ENCODE peak calls at places on chromosomes 16 and 17, in ten cellular contexts. M is stimulated activated CD4-positive, alpha-beta T cell treated with anti-CD3 and anti-CD28 coated beads, Interleukin-1b, Interleukin-23, amount 100 ng/mL, for 24 hours; K is activated T-cell treated with anti-CD3 and anti-CD28 coated beads for 1 hour; C is activated naive CD4-positive, alpha-beta T cell; R is fibroblast of the aortic adventitia; V is WTC11; Q is thoracic aorta; Y is mucosa of descending colon; E is substantia nigra; O is stimulated activated naive CD8-positive, alpha-beta T cell treated with anti-CD3 and anti-CD28 coated beads, Interleukin-15, Interleukin-2, amounts not matched to agents 100 U/mL and 50 U/mL, for 24 hours. H is an unnamed sample.
A peak's percentile ranks its signal among the peaks of the same experiment; 100 is the strongest.

GRCh38 chr16:71474864-71475263 is 12.8 kb upstream of the ZNF23 start:
- DNase-seq in M (no peak), K (no peak), C (no peak), R (peak; percentile 63), V (no peak), Q (no peak), Y (no peak), E (no peak), O (no peak), H (no peak)

GRCh38 chr16:68656771-68657170 is 11.7 kb downstream of the CDH3 start:
- DNase-seq in M (no peak), K (no peak), C (no peak), R (no peak), V (no peak), Q (no peak), Y (no peak), E (no peak), O (no peak), H (no peak)

GRCh38 chr17:15456972-15457722 is 10.3 kb downstream of the CDRT4 start:
- DNase-seq in M (no peak), K (no peak), C (no peak), R (peak; percentile 92), V (no peak), Q (no peak), Y (peak; percentile 29), E (peak; percentile 59), O (no peak), H (no peak)

GRCh38 chr17:42928714-42929496 is 28.3 kb downstream of the G6PC1 start:
- DNase-seq in M (no peak), K (no peak), C (no peak), R (peak; percentile 94), V (peak; percentile 32), Q (peak; percentile 6), Y (peak; percentile 58), E (no peak), O (peak; percentile 37), H (peak; percentile 93)

GRCh38 chr17:75241996-75242460 is 19.4 kb downstream of the GGA3 start:
- DNase-seq in M (no peak), K (no peak), C (no peak), R (peak; percentile 83), V (no peak), Q (no peak), Y (no peak), E (no peak), O (no peak), H (no peak)

GRCh38 chr16:353404-354285 is 1.1 kb upstream of the AXIN1 start:
- DNase-seq in M (no peak), K (no peak), C (no peak), R (no peak), V (no peak), Q (no peak), Y (peak; percentile 40), E (no peak), O (no peak), H (no peak)

GRCh38 chr17:65049085-65049756 is 7.3 kb downstream of the GNA13 start:
- DNase-seq in M (no peak), K (no peak), C (no peak), R (no peak), V (no peak), Q (no peak), Y (no peak), E (no peak), O (no peak), H (no peak)

GRCh38 chr16:15032547-15033308 is 23.1 kb downstream of the NTAN1 start:
- DNase-seq in M (no peak), K (no peak), C (no peak), R (no peak), V (no peak), Q (no peak), Y (no peak), E (no peak), O (no peak), H (no peak)

GRCh38 chr16:15775663-15776304 is 81.0 kb downstream of the MYH11 start:
- DNase-seq in M (no peak), K (no peak), C (no peak), R (peak; percentile 50), V (no peak), Q (no peak), Y (no peak), E (no peak), O (no peak), H (no peak)

GRCh38 chr17:163514-164103 is 17.8 kb downstream of the DOC2B start:
- DNase-seq in M (no peak), K (no peak), C (no peak), R (no peak), V (peak; percentile 53), Q (no peak), Y (no peak), E (no peak), O (no peak), H (no peak)

GRCh38 chr17:82913304-82914043 is 73.7 kb upstream of the ZNF750 start:
- DNase-seq in M (no peak), K (no peak), C (no peak), R (no peak), V (no peak), Q (no peak), Y (no peak), E (no peak), O (no peak), H (no peak)

GRCh38 chr16:4728676-4729075 is 5.4 kb downstream of the ANKS3 start:
- DNase-seq in M (no peak), K (no peak), C (no peak), R (no peak), V (no peak), Q (no peak), Y (no peak), E (no peak), O (no peak), H (no peak)

GRCh38 chr17:30000001-30000754 is 58.7 kb downstream of the EFCAB5 start:
- DNase-seq in M (no peak), K (no peak), C (no peak), R (peak; percentile 37), V (no peak), Q (no peak), Y (no peak), E (no peak), O (no peak), H (no peak)

GRCh38 chr17:66625321-66625767 is 209.6 kb upstream of the CACNG5 start:
- DNase-seq in M (no peak), K (no peak), C (no peak), R (peak; percentile 58), V (no peak), Q (no peak), Y (no peak), E (no peak), O (no peak), H (no peak)

GRCh38 chr17:70886648-70887047 is 717.3 kb downstream of the KCNJ2 start:
- DNase-seq in M (no peak), K (no peak), C (no peak), R (no peak), V (no peak), Q (no peak), Y (no peak), E (no peak), O (no peak), H (no peak)

GRCh38 chr17:7122386-7122785 is 7.8 kb upstream of the ASGR2 start:
- DNase-seq in M (no peak), K (no peak), C (no peak), R (peak; percentile 71), V (no peak), Q (no peak), Y (no peak), E (no peak), O (no peak), H (no peak)

GRCh38 chr17:41382396-41382795 is 290 bp upstream of the KRT34 start:
- DNase-seq in M (no peak), K (no peak), C (no peak), R (peak; percentile 31), V (no peak), Q (no peak), Y (no peak), E (no peak), O (no peak), H (no peak)

GRCh38 chr17:47704116-47704515 is 10.2 kb downstream of the TBKBP1 start:
- DNase-seq in M (no peak), K (no peak), C (no peak), R (no peak), V (no peak), Q (no peak), Y (no peak), E (no peak), O (peak; percentile 51), H (no peak)

GRCh38 chr17:7114241-7114874 is at the start of gene ASGR2:
- DNase-seq in M (no peak), K (no peak), C (no peak), R (no peak), V (no peak), Q (no peak), Y (no peak), E (no peak), O (no peak), H (no peak)

GRCh38 chr16:53913082-53913870 is 209.3 kb downstream of the FTO start:
- DNase-seq in M (no peak), K (no peak), C (no peak), R (peak; percentile 97), V (no peak), Q (no peak), Y (peak; percentile 15), E (no peak), O (peak; percentile 16), H (no peak)

GRCh38 chr17:73586921-73587680 is 57.1 kb downstream of the SDK2 start:
- DNase-seq in M (no peak), K (no peak), C (no peak), R (no peak), V (no peak), Q (no peak), Y (no peak), E (no peak), O (no peak), H (no peak)

GRCh38 chr17:80141463-80142165 is 5.3 kb downstream of the EIF4A3 start:
- DNase-seq in M (no peak), K (no peak), C (no peak), R (no peak), V (no peak), Q (no peak), Y (no peak), E (no peak), O (no peak), H (no peak)

GRCh38 chr17:78822552-78822951 is 18.1 kb downstream of the USP36 start:
- DNase-seq in M (no peak), K (no peak), C (no peak), R (peak; percentile 57), V (no peak), Q (no peak), Y (no peak), E (no peak), O (no peak), H (no peak)

GRCh38 chr16:70708381-70709253 is 22.8 kb upstream of the MTSS2 start:
- DNase-seq in M (no peak), K (no peak), C (no peak), R (no peak), V (no peak), Q (no peak), Y (no peak), E (no peak), O (no peak), H (no peak)

GRCh38 chr16:3655030-3655790 is 719 bp downstream of the DNASE1 start:
- DNase-seq in M (no peak), K (no peak), C (no peak), R (no peak), V (peak; percentile 13), Q (no peak), Y (peak; percentile 21), E (no peak), O (no peak), H (no peak)

GRCh38 chr16:79042886-79043285 is 557.7 kb downstream of the MAF start:
- DNase-seq in M (peak; percentile 6), K (no peak), C (no peak), R (no peak), V (no peak), Q (no peak), Y (no peak), E (no peak), O (no peak), H (no peak)

GRCh38 chr17:9768381-9768934 is 22.9 kb downstream of the DHRS7C start:
- DNase-seq in M (no peak), K (no peak), C (no peak), R (peak; percentile 30), V (no peak), Q (no peak), Y (peak; percentile 11), E (no peak), O (no peak), H (no peak)

GRCh38 chr17:15403276-15403939 is 62.0 kb upstream of the TEKT3 start:
- DNase-seq in M (no peak), K (no peak), C (no peak), R (peak; percentile 25), V (no peak), Q (no peak), Y (no peak), E (no peak), O (no peak), H (no peak)

H was measured in esophagus muscularis mucosa.